ENCODE peak calls at places on chromosomes 2 and 18, in four cellular contexts. B, V, T and R are unnamed samples.
A peak's percentile ranks its signal among the peaks of the same experiment; 100 is the strongest.

GRCh38 chr2:54942373-54942772 is 107.9 kb downstream of the RTN4 start:
- DNase-seq in B (peak; percentile 36), V (no peak), T (no peak), R (no peak)

GRCh38 chr2:102238039-102238756 is 51.4 kb downstream of the IL1RL2 start:
- DNase-seq in V (no peak), B (no peak), T (no peak), R (no peak)

GRCh38 chr2:66869076-66869475 is 434.2 kb downstream of the MEIS1 start:
- DNase-seq in V (no peak), B (no peak), T (no peak), R (peak; percentile 74)

GRCh38 chr2:55431982-55432627 is 12.4 kb upstream of the CCDC88A start:
- DNase-seq in B (peak; percentile 46), T (no peak), V (no peak), R (no peak)

GRCh38 chr2:112793449-112793978 is 9.2 kb upstream of the IL1A start:
- DNase-seq in B (no peak), T (no peak), V (no peak), R (no peak)

GRCh38 chr18:50742947-50743346 is 76.9 kb downstream of the MRO start:
- DNase-seq in V (no peak), T (no peak), B (no peak), R (no peak)

GRCh38 chr18:23131693-23132319 is 3.5 kb upstream of the CABLES1 start:
- DNase-seq in B (peak; percentile 66), V (no peak), T (no peak), R (peak; percentile 33)

GRCh38 chr18:10794771-10795170 is 268.9 kb downstream of the NAPG start:
- DNase-seq in T (no peak), B (no peak), V (no peak), R (no peak)

GRCh38 chr18:54358495-54358793 is 738 bp downstream of the C18orf54 start:
- DNase-seq in B (no peak), T (no peak), V (no peak), R (no peak)

GRCh38 chr2:148914463-148914862 is 39.4 kb downstream of the KIF5C start:
- DNase-seq in T (no peak), V (no peak), B (no peak), R (no peak)

GRCh38 chr2:152189622-152190495 is 14.3 kb upstream of the STAM2 start:
- DNase-seq in T (no peak), V (no peak), B (no peak), R (no peak)

GRCh38 chr2:184685999-184686841 is 87.9 kb downstream of the ZNF804A start:
- DNase-seq in B (no peak), V (peak; percentile 66), T (no peak), R (peak; percentile 7)

GRCh38 chr18:56351911-56352502 is 286.4 kb downstream of the TXNL1 start:
- DNase-seq in V (no peak), T (no peak), B (no peak), R (no peak)

GRCh38 chr2:111622859-111623258 is 261.1 kb downstream of the ANAPC1 start:
- DNase-seq in V (peak; percentile 73), T (no peak), B (no peak), R (no peak)

GRCh38 chr18:31649894-31650719 is 34.3 kb downstream of the B4GALT6 start:
- DNase-seq in T (no peak), V (no peak), B (no peak), R (no peak)

GRCh38 chr2:13968811-13969210 is 663.7 kb upstream of the LRATD1 start:
- DNase-seq in B (no peak), T (no peak), V (no peak), R (no peak)

GRCh38 chr18:7840445-7840844 is 273.3 kb downstream of the PTPRM start:
- DNase-seq in T (no peak), B (no peak), V (no peak), R (no peak)

GRCh38 chr2:109272461-109272860 is 143.5 kb downstream of the SH3RF3 start:
- DNase-seq in V (no peak), T (no peak), B (no peak), R (no peak)

GRCh38 chr2:219272351-219272750 is 6.8 kb upstream of the DNAJB2 start:
- DNase-seq in B (no peak), V (peak; percentile 50), T (no peak), R (no peak)

GRCh38 chr2:15460112-15460620 is 101.0 kb downstream of the NBAS start:
- DNase-seq in V (no peak), B (no peak), T (no peak), R (no peak)

GRCh38 chr2:223488814-223489213 is 113.3 kb downstream of the SCG2 start:
- DNase-seq in V (no peak), T (no peak), B (no peak), R (no peak)

GRCh38 chr18:44238449-44238848 is 442.2 kb upstream of the SETBP1 start:
- DNase-seq in B (no peak), T (no peak), V (no peak), R (no peak)

GRCh38 chr2:84919885-84920580 is 14.6 kb downstream of the TMSB10 start:
- DNase-seq in V (no peak), B (no peak), T (no peak), R (peak; percentile 92)

GRCh38 chr2:157932480-157933205 is 56.5 kb upstream of the ACVR1 start:
- DNase-seq in T (no peak), B (no peak), V (no peak), R (no peak)

GRCh38 chr2:188811522-188811921 is 162.7 kb upstream of the COL3A1 start:
- DNase-seq in T (no peak), V (no peak), B (no peak), R (peak; percentile 67)

GRCh38 chr2:205763708-205764501 is 81.6 kb downstream of the NRP2 start:
- DNase-seq in V (peak; percentile 82), T (peak; percentile 80), B (peak; percentile 8), R (peak; percentile 64)

GRCh38 chr2:138490673-138491494 is 10.7 kb upstream of the SPOPL start:
- DNase-seq in V (no peak), T (no peak), B (no peak), R (no peak)
- H3K4me3 ChIP-seq in V (no peak overlapping the region), T (no peak overlapping the region), B (no peak overlapping the region), R (no peak overlapping the region)

GRCh38 chr2:115650827-115651226 is 1208.4 kb downstream of the DPP10 start:
- DNase-seq in V (no peak), B (no peak), T (no peak), R (no peak)

DNA sequence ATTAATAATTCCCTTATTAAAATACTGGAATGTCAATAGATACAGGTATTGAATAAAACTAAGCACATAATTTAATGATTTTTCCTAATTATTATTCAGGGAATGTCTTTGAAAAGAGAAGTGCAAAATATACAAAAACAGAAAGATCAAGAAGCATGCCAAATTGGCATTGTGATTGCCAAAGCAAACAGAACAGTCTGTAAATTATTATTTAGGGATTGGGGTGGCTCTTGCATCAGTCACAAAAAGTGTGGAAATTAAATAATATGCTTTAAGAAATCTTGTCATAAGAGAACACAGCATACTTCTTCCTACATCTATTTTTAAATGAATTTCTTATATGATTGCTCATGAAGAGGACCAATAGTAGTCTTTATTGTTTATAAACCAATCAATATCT is 1211.9 kb downstream of the DPP10 start:
- DNase-seq in V (no peak), T (no peak), B (no peak), R (no peak)
- H3K4me3 ChIP-seq in V (no peak overlapping the region), T (no peak overlapping the region), B (no peak overlapping the region), R (no peak overlapping the region)

GRCh38 chr2:233061591-233062446 is 1.7 kb downstream of the INPP5D start:
- DNase-seq in T (no peak), V (peak; percentile 67), B (no peak), R (no peak)
- H3K4me3 ChIP-seq in T (peak overlapping the region; percentile 63), V (no peak overlapping the region), B (peak overlapping the region; percentile 98), R (no peak overlapping the region)

DNA sequence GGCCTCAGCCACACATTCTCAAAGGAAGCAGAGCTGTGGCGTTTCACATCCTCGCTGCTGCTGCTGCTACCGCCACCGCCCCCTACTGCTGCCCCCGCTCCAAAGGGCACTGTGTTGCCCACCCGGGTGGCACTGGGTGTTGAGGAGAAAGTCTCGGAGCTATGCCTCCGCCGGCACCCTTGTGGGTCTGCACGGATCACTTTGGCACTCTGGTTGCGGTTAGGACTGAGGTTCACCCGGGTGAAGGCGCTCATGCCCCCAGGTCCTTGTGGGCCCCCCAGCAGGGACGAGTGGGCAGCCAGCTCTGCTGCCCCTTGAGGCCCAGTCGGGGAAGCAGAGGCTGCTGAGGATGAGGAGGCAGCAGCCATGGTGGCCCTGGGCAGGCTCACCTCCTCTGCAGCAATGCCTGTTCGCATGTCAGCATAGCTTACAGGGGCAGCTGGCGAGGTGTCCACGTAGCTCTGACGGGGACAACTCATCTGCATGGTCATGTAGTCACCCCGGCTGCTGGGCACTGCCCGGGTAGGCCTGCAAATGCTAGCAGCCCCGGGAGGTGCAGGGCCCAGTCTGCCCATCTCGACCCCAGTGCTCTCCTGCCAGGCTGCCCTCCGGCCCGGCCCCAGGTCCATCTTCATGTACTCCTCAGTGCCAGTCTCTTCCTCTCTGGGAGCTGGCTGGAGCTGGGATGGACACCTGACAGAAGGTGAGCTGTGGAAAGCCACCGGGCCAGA is 4.2 kb downstream of the IRS1 start:
- DNase-seq in T (no peak), B (no peak), V (peak; percentile 77), R (no peak)
- H3K4me3 ChIP-seq in T (no peak overlapping the region), B (no peak overlapping the region), V (peak overlapping the region; percentile 52), R (peak overlapping the region; percentile 73)

GRCh38 chr2:235600406-235600805 is 106.6 kb downstream of the AGAP1 start:
- DNase-seq in B (no peak), T (no peak), V (no peak), R (no peak)

GRCh38 chr2:235598842-235599531 is 105.1 kb downstream of the AGAP1 start:
- DNase-seq in V (no peak), B (no peak), T (no peak), R (no peak)

GRCh38 chr2:235600926-235601325 is 107.1 kb downstream of the AGAP1 start:
- DNase-seq in T (no peak), B (no peak), V (no peak), R (no peak)

GRCh38 chr2:235598026-235598425 is 104.2 kb downstream of the AGAP1 start:
- DNase-seq in B (no peak), T (no peak), V (no peak), R (no peak)

DNA sequence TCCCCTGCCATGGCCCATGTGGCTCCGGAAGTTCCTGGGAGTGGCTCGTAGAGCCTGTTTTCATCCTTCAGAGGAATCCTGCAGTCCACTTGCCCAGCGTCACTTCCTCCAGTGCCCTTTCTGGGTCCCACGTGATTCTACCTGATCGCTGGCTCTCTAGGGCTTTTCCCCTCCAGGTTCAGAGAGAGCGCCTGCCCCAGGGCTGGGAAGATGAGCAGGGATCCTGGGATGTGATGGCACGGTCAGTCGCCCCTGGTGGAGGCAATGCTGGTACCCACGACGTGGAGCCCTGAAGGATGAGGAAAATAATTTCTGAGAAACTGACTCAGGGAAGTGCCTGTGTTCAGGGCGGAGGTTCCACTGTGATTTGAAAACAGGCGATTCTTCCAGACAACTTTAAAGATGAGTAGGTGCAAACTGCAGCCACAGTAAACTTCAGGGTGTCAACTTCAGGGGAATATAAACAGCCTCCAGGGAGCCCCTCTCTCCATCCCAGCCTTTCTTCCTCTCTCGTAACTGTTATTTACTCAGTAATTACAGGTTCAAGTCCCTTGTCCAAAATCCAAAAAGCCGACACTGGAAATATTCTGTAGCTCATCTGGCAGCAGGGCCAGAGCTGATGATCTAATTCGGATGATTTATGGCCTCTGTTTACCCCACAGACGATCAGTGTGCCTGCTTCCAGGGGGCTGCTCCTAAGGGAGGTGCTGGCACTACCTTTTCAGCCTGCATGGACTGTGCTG is 105.9 kb downstream of the AGAP1 start:
- DNase-seq in V (no peak), B (no peak), T (no peak), R (no peak)
- H3K4me3 ChIP-seq in V (no peak overlapping the region), B (no peak overlapping the region), T (no peak overlapping the region), R (no peak overlapping the region)

DNA sequence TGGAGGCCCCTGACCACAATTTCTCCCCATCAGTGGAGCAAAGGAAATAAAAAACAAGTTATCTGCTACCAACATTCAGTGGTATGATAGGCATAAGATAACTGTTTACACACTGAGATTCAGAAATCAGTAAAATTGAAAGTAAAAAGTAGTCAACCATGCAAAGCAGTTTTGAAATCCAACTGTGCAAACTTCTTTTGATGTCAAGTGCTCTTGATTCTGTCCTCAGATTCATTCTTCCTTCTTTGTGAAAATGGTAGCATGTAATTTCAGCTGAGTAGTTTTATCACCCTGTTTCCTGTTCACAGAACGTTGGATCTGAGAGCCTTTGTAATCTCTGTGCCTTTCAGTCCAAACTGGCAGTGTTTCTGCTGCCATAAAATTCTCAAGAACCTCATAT is 272.1 kb upstream of the EPHA4 start:
- DNase-seq in T (no peak), V (no peak), B (no peak), R (no peak)
- H3K4me3 ChIP-seq in T (no peak overlapping the region), V (no peak overlapping the region), B (no peak overlapping the region), R (no peak overlapping the region)